ENCODE peak calls at places on chromosomes 13 and 19, in nine cellular contexts. U is stimulated activated CD4-positive, alpha-beta T cell treated with anti-CD3 and anti-CD28 coated beads, Interleukin-12 subunit alpha, Interleukin-12 subunit beta, amount 100 ng/mL, for 48 hours; C is activated CD8-positive, alpha-beta memory T cell treated with anti-CD3 and anti-CD28 coated beads for 4 hours; J is stimulated activated CD8-positive, alpha-beta memory T cell treated with anti-CD3 and anti-CD28 coated beads, Interleukin-4, amount 100 ng/mL, for 24 hours; M is hepatic stellate cell; X is hypothalamus; P is ELR; Q is effector memory CD8-positive, alpha-beta T cell; K is heart right ventricle. S is an unnamed sample.
A peak's percentile ranks its signal among the peaks of the same experiment; 100 is the strongest.

GRCh38 chr13:21075303-21076264 is 14.2 kb upstream of the LATS2 start:
- DNase-seq in U (no peak), C (no peak), J (no peak), M (no peak), X (no peak), P (no peak), Q (peak; percentile 19), K (peak; percentile 41), S (no peak)

GRCh38 chr19:28631931-28632330 is 581.0 kb downstream of the UQCRFS1 start:
- DNase-seq in U (no peak), C (no peak), J (no peak), M (no peak), X (no peak), P (no peak), Q (no peak), K (no peak), S (no peak)

GRCh38 chr13:23881408-23881785 is 7.8 kb downstream of the MIPEP start:
- DNase-seq in U (no peak), C (no peak), J (no peak), M (no peak), X (no peak), P (no peak), Q (no peak), K (no peak), S (no peak)

GRCh38 chr13:97559030-97559429 is 125.1 kb downstream of the RAP2A start:
- DNase-seq in U (no peak), C (no peak), J (no peak), M (no peak), X (no peak), P (peak; percentile 23), Q (no peak), K (no peak), S (no peak)

GRCh38 chr13:28579334-28579733 is 79.6 kb upstream of the POMP start:
- DNase-seq in U (no peak), C (no peak), J (no peak), M (no peak), X (no peak), P (no peak), Q (no peak), K (no peak), S (no peak)

GRCh38 chr19:46785054-46785979 is 3.1 kb downstream of the SLC1A5 start:
- DNase-seq in U (no peak), C (no peak), J (no peak), M (no peak), X (no peak), P (no peak), Q (no peak), K (no peak), S (no peak)

GRCh38 chr19:2455481-2456300 is 1.1 kb downstream of the LMNB2 start:
- DNase-seq in U (peak; percentile 30), C (no peak), J (no peak), M (peak; percentile 68), X (no peak), P (peak; percentile 54), Q (peak; percentile 52), K (peak; percentile 29), S (no peak)

GRCh38 chr13:112605531-112605990 is 17.6 kb upstream of the TUBGCP3 start:
- DNase-seq in U (no peak), C (no peak), J (no peak), M (no peak), X (no peak), P (peak; percentile 50), Q (no peak), K (no peak), S (no peak)

GRCh38 chr13:106234656-106235055 is 300.8 kb downstream of the EFNB2 start:
- DNase-seq in U (no peak), C (no peak), J (no peak), M (no peak), X (peak; percentile 0), P (no peak), Q (no peak), K (no peak), S (no peak)

GRCh38 chr19:58450836-58451357 is 525 bp upstream of the ZNF324B start:
- DNase-seq in U (no peak), C (no peak), J (no peak), M (no peak), X (no peak), P (no peak), Q (no peak), K (no peak), S (no peak)

GRCh38 chr19:40612831-40613668 is 11.9 kb downstream of the LTBP4 start:
- DNase-seq in U (peak; percentile 94), C (peak; percentile 61), J (peak; percentile 61), M (no peak), X (no peak), P (peak; percentile 35), Q (peak; percentile 57), K (no peak), S (no peak)

GRCh38 chr13:43390582-43390981 is 367.2 kb downstream of the DNAJC15 start:
- DNase-seq in U (no peak), C (no peak), J (no peak), M (no peak), X (no peak), P (no peak), Q (no peak), K (no peak), S (no peak)

GRCh38 chr13:97471721-97472120 is 37.8 kb downstream of the RAP2A start:
- DNase-seq in U (no peak), C (no peak), J (no peak), M (no peak), X (no peak), P (no peak), Q (no peak), K (no peak), S (no peak)

GRCh38 chr19:10861118-10861651 is 10.2 kb upstream of the CARM1 start:
- DNase-seq in U (no peak), C (no peak), J (no peak), M (no peak), X (no peak), P (peak; percentile 60), Q (peak; percentile 19), K (no peak), S (no peak)

GRCh38 chr13:21625366-21625765 is 21.4 kb upstream of the MICU2 start:
- DNase-seq in U (no peak), C (no peak), J (no peak), M (peak; percentile 45), X (no peak), P (peak; percentile 68), Q (no peak), K (no peak), S (no peak)

GRCh38 chr13:113112893-113113845 is 7.6 kb downstream of the F7 start:
- DNase-seq in U (no peak), C (no peak), J (no peak), M (no peak), X (no peak), P (no peak), Q (no peak), K (no peak), S (no peak)